ENCODE peak calls at places on chromosomes 2 and 18, in ten cellular contexts. B, Q, V, K, C, X, Y, P, H and A are unnamed samples.

GRCh38 chr2:75047189-75047812 is 88.9 kb downstream of the POLE4 start:
- DNase-seq in B (peak), Q (peak), V (no peak), K (peak), C (peak), X (no peak), Y (no peak), P (no peak), H (no peak), A (no peak)

GRCh38 chr2:73264783-73265182 is 19.5 kb downstream of the FBXO41 start:
- DNase-seq in B (no peak), Q (no peak), V (no peak), K (no peak), C (no peak), X (no peak), Y (no peak), P (no peak), H (no peak), A (no peak)

GRCh38 chr2:191721331-191721730 is 43.4 kb downstream of the NABP1 start:
- DNase-seq in B (no peak), Q (no peak), V (no peak), K (no peak), C (no peak), X (no peak), Y (no peak), P (no peak), H (no peak), A (no peak)

GRCh38 chr2:164655750-164656149 is 34.5 kb upstream of the GRB14 start:
- DNase-seq in B (peak), Q (peak), V (no peak), K (peak), C (no peak), X (no peak), Y (no peak), P (no peak), H (no peak), A (no peak)

GRCh38 chr2:73290049-73290839 is 3.1 kb downstream of the EGR4 start:
- DNase-seq in B (peak), Q (peak), V (no peak), K (peak), C (no peak), X (no peak), Y (peak), P (peak), H (peak), A (peak)

GRCh38 chr18:60047556-60047955 is 147.8 kb downstream of the PMAIP1 start:
- DNase-seq in B (no peak), Q (peak), V (no peak), K (peak), C (no peak), X (no peak), Y (no peak), P (no peak), H (no peak), A (no peak)

GRCh38 chr2:205070889-205071288 is 525.6 kb downstream of the PARD3B start:
- DNase-seq in B (no peak), Q (no peak), V (no peak), K (no peak), C (no peak), X (no peak), Y (no peak), P (no peak), H (no peak), A (no peak)

GRCh38 chr2:83730258-83730657 is 728.8 kb downstream of the SUCLG1 start:
- DNase-seq in B (no peak), Q (no peak), V (no peak), K (no peak), C (no peak), X (no peak), Y (no peak), P (no peak), H (no peak), A (no peak)

GRCh38 chr2:71804251-71804650 is 343.4 kb downstream of the CYP26B1 start:
- DNase-seq in B (no peak), Q (peak), V (no peak), K (peak), C (no peak), X (no peak), Y (no peak), P (peak), H (no peak), A (no peak)
- TF ChIP-seq CTCF in B (peak), Q (peak), V (peak), K (peak), C (peak), X (no peak), Y (no peak), P (peak), H (no peak), A (no peak)

GRCh38 chr18:36899289-36899688 is 70.4 kb downstream of the KIAA1328 start:
- DNase-seq in B (peak), Q (peak), V (no peak), K (peak), C (no peak), X (no peak), Y (peak), P (no peak), H (no peak), A (no peak)
- TF ChIP-seq CTCF in B (peak), Q (peak), V (no peak), K (no peak), C (no peak), X (no peak), Y (peak), P (peak), H (no peak), A (peak)

GRCh38 chr2:46786228-46786627 is 129.4 kb downstream of the MCFD2 start:
- DNase-seq in B (no peak), Q (no peak), V (no peak), K (no peak), C (no peak), X (no peak), Y (no peak), P (no peak), H (no peak), A (no peak)

GRCh38 chr2:46781468-46782189 is 134.0 kb downstream of the MCFD2 start:
- DNase-seq in B (no peak), Q (no peak), V (no peak), K (no peak), C (no peak), X (no peak), Y (no peak), P (no peak), H (no peak), A (no peak)

GRCh38 chr2:46784278-46784677 is 131.3 kb downstream of the MCFD2 start:
- DNase-seq in B (no peak), Q (no peak), V (no peak), K (no peak), C (no peak), X (no peak), Y (no peak), P (no peak), H (no peak), A (no peak)

DNA sequence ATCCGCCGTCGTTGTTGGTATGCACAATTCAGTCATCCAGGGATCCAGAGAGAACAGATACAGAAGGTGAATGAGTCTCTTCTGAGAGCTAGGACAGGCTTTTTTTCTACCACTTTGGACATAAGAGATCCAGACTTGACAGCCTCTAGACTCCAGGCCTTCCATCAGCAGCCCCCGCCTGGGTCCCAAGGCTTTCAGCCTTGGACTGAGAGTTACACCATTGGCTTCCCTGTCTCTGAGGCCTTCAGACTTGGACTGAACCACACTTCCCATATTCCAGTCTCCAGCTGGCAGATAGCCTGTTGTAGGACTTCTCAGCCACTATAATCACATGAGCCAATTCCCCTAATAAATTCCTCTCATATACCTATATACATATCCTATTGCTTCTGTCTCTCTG is 128.3 kb downstream of the MCFD2 start:
- DNase-seq in B (no peak), Q (no peak), V (no peak), K (no peak), C (no peak), X (no peak), Y (no peak), P (no peak), H (no peak), A (no peak)
- TF ChIP-seq CTCF in B (no peak), Q (no peak), V (no peak), K (no peak), C (no peak), X (no peak), Y (no peak), P (no peak), H (no peak), A (no peak)

DNA sequence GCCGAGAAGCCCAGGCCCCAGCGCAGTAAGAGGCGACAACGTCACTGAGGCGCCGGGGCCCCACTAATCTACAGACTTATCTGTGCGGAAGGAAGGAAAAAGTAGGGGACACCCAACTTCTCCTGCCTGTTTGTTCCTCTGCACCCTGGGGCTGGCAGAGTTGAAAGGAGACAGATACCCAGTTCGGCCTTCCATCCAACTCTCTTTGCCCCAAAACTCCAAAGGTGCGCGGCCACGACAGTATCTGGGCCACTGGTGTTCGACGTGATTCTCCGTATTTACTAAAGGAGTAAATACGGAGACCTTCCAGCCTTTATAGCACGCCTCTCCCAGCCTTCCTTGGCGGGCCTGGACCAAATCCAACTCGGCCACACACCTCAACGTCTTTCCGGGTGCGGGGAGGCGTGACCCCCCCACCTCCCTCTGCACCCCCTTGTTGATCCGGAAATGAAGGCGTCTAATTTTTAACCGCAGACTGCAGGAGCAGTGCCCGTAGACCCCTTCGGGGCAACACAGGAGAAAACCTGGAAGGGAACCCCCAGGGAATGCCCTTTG is 1.6 kb downstream of the SMAD7 start:
- DNase-seq in B (no peak), Q (no peak), V (no peak), K (no peak), C (no peak), X (peak), Y (no peak), P (no peak), H (peak), A (peak)
- TF ChIP-seq CTCF in B (no peak), Q (no peak), V (no peak), K (no peak), C (no peak), X (no peak), Y (no peak), P (no peak), H (no peak), A (no peak)

DNA sequence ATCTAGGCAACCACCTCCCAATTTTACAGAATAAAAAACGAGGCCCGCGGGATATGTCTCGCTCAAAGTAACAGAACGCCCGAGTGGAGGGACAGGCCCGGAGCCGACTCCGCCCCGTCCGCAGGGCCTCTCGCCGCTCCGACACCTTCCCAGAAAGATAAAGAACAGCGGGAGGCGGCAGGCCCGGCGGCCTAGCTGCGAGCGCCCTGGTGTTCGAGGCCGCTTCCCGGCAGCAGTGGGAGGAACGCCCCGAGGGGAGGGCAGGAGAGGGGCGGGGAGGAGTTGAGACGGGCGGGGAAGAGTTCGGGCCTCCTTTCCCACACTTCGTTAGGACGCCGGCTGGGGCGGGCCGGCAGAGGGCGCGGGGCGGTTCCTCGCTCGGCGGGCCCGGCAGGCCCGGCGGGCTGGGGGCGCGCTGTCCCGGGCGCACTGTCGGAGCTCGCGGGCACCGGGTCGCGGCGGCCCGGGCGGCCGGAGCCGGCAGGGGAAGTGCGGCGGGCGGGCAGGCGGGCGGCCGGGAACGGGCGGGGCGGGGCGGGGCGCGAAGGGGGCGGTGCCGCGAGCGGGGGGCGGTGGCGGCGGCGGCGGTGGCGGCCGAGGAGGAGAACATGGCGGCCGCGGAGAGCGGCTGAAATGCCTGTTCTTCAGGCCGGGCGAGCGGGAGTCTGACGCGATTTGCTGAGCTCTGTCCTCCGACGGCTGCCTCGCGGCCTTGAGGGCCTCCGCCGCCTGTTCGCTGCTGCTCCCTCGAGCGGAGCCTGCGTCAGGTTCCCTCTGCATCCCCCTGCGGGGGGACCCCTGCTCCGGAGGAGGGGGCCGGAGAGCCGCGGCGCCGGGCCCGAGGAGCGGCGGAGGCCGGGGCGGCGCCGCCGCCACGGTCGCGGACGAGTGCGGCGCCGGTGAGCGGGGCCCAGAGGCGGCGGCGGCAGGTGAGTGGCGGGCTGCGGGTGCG is at the start of gene NCOA1:
- DNase-seq in B (peak), Q (peak), V (peak), K (peak), C (no peak), X (peak), Y (peak), P (peak), H (peak), A (peak)
- TF ChIP-seq CTCF in B (peak), Q (no peak), V (peak), K (peak), C (peak), X (no peak), Y (peak), P (peak), H (no peak), A (no peak)

GRCh38 chr2:16638941-16639340 is 26.7 kb downstream of the CYRIA start:
- DNase-seq in B (no peak), Q (no peak), V (no peak), K (no peak), C (no peak), X (no peak), Y (peak), P (no peak), H (no peak), A (no peak)

GRCh38 chr2:16641509-16641908 is 24.1 kb downstream of the CYRIA start:
- DNase-seq in B (peak), Q (no peak), V (no peak), K (no peak), C (no peak), X (no peak), Y (no peak), P (no peak), H (no peak), A (no peak)

GRCh38 chr2:16640867-16641266 is 24.8 kb downstream of the CYRIA start:
- DNase-seq in B (peak), Q (peak), V (peak), K (no peak), C (no peak), X (peak), Y (no peak), P (no peak), H (no peak), A (no peak)

GRCh38 chr2:16640024-16640423 is 25.6 kb downstream of the CYRIA start:
- DNase-seq in B (no peak), Q (no peak), V (no peak), K (no peak), C (no peak), X (no peak), Y (no peak), P (no peak), H (no peak), A (no peak)

DNA sequence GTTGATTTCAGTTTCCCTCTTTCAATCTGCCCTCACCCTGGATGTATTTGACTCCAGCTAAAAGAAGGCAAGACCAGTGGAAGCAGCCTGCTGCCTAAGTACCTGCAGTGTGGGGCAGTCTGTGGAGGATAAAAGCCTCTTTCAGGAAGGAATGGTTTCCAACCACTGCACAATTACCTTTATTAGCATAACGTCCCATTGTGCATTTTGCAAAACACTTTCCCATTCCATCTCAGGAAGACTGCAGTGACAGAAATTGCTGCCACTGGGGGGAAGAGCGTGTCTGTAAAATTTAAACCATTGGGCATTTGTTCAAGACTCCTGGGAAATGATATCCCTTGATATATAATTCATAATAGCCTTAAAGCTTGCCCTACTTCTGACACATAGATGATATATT is 26.2 kb downstream of the CYRIA start:
- DNase-seq in B (no peak), Q (no peak), V (no peak), K (no peak), C (no peak), X (no peak), Y (no peak), P (no peak), H (no peak), A (no peak)
- TF ChIP-seq CTCF in B (no peak), Q (no peak), V (no peak), K (no peak), C (no peak), X (no peak), Y (peak), P (no peak), H (no peak), A (no peak)

GRCh38 chr2:172279843-172280242 is 147.5 kb upstream of the ITGA6 start:
- DNase-seq in B (no peak), Q (no peak), V (no peak), K (no peak), C (no peak), X (no peak), Y (no peak), P (no peak), H (no peak), A (no peak)
- TF ChIP-seq CTCF in B (no peak), Q (no peak), V (no peak), K (no peak), C (no peak), X (no peak), Y (no peak), P (no peak), H (no peak), A (no peak)